ENCODE peak calls at places on chromosomes 1 and 21, in six cellular contexts. One of them, this sample, is unnamed.

GRCh38 chr1:82449671-82450070 is 648.9 kb downstream of the ADGRL2 start:
- DNase-seq in left lung: no peak
- DNase-seq in stomach: no peak
- DNase-seq in CD4-positive, alpha-beta T cell: no peak
- DNase-seq in psoas muscle: no peak
- DNase-seq in uterus: no peak
- DNase-seq in this sample: no peak

GRCh38 chr1:116268211-116268610 is 104.8 kb upstream of the ATP1A1 start:
- DNase-seq in left lung: no peak
- DNase-seq in stomach: peak
- DNase-seq in CD4-positive, alpha-beta T cell: peak
- DNase-seq in psoas muscle: peak
- DNase-seq in uterus: no peak
- DNase-seq in this sample: peak

GRCh38 chr1:228515200-228515834 is 28.1 kb downstream of the RNF187 start:
- DNase-seq in left lung: no peak
- DNase-seq in stomach: no peak
- DNase-seq in CD4-positive, alpha-beta T cell: no peak
- DNase-seq in psoas muscle: no peak
- DNase-seq in uterus: no peak
- DNase-seq in this sample: no peak

GRCh38 chr1:60265560-60266535 is 192.3 kb upstream of the C1orf87 start:
- DNase-seq in left lung: no peak
- DNase-seq in stomach: no peak
- DNase-seq in CD4-positive, alpha-beta T cell: no peak
- DNase-seq in psoas muscle: no peak
- DNase-seq in uterus: no peak
- DNase-seq in this sample: no peak

GRCh38 chr1:114154146-114154962 is 685 bp upstream of the SYT6 start:
- DNase-seq in left lung: no peak
- DNase-seq in stomach: no peak
- DNase-seq in CD4-positive, alpha-beta T cell: no peak
- DNase-seq in psoas muscle: peak
- DNase-seq in uterus: no peak
- DNase-seq in this sample: no peak

GRCh38 chr1:160708821-160709220 is 2.8 kb downstream of the CD48 start:
- DNase-seq in left lung: no peak
- DNase-seq in stomach: no peak
- DNase-seq in CD4-positive, alpha-beta T cell: no peak
- DNase-seq in psoas muscle: no peak
- DNase-seq in uterus: no peak
- DNase-seq in this sample: no peak

GRCh38 chr1:111202366-111202706 is 1.9 kb upstream of the DENND2D start:
- DNase-seq in left lung: no peak
- DNase-seq in stomach: peak
- DNase-seq in CD4-positive, alpha-beta T cell: no peak
- DNase-seq in psoas muscle: no peak
- DNase-seq in uterus: no peak
- DNase-seq in this sample: no peak

GRCh38 chr1:36730599-36730998 is 247.9 kb upstream of the CSF3R start:
- DNase-seq in left lung: no peak
- DNase-seq in stomach: no peak
- DNase-seq in CD4-positive, alpha-beta T cell: no peak
- DNase-seq in psoas muscle: no peak
- DNase-seq in uterus: no peak
- DNase-seq in this sample: no peak

GRCh38 chr1:165600793-165601192 is 30.2 kb upstream of the MGST3 start:
- DNase-seq in left lung: no peak
- DNase-seq in stomach: no peak
- DNase-seq in CD4-positive, alpha-beta T cell: no peak
- DNase-seq in psoas muscle: no peak
- DNase-seq in uterus: no peak
- DNase-seq in this sample: no peak

GRCh38 chr1:234649432-234650081 is 39.6 kb upstream of the IRF2BP2 start:
- DNase-seq in left lung: no peak
- DNase-seq in stomach: no peak
- DNase-seq in CD4-positive, alpha-beta T cell: no peak
- DNase-seq in psoas muscle: no peak
- DNase-seq in uterus: no peak
- DNase-seq in this sample: no peak

GRCh38 chr1:94541175-94542087 is at the start of gene F3:
- DNase-seq in left lung: peak
- DNase-seq in stomach: peak
- DNase-seq in CD4-positive, alpha-beta T cell: peak
- DNase-seq in psoas muscle: peak
- DNase-seq in uterus: peak
- DNase-seq in this sample: peak
- TF ChIP-seq CTCF in left lung: no peak
- TF ChIP-seq CTCF in stomach: no peak
- TF ChIP-seq CTCF in CD4-positive, alpha-beta T cell: no peak
- TF ChIP-seq CTCF in psoas muscle: no peak
- TF ChIP-seq CTCF in uterus: no peak
- TF ChIP-seq CTCF in this sample: no peak

GRCh38 chr1:53822931-53823330 is 15.2 kb downstream of the NDC1 start:
- DNase-seq in left lung: no peak
- DNase-seq in stomach: no peak
- DNase-seq in CD4-positive, alpha-beta T cell: no peak
- DNase-seq in psoas muscle: no peak
- DNase-seq in uterus: no peak
- DNase-seq in this sample: no peak

GRCh38 chr1:53825306-53825705 is 12.8 kb downstream of the NDC1 start:
- DNase-seq in left lung: no peak
- DNase-seq in stomach: no peak
- DNase-seq in CD4-positive, alpha-beta T cell: no peak
- DNase-seq in psoas muscle: no peak
- DNase-seq in uterus: no peak
- DNase-seq in this sample: no peak

GRCh38 chr1:53819387-53819786 is 18.7 kb downstream of the NDC1 start:
- DNase-seq in left lung: no peak
- DNase-seq in stomach: no peak
- DNase-seq in CD4-positive, alpha-beta T cell: no peak
- DNase-seq in psoas muscle: no peak
- DNase-seq in uterus: no peak
- DNase-seq in this sample: no peak

GRCh38 chr1:53826367-53826766 is 11.7 kb downstream of the NDC1 start:
- DNase-seq in left lung: no peak
- DNase-seq in stomach: no peak
- DNase-seq in CD4-positive, alpha-beta T cell: no peak
- DNase-seq in psoas muscle: no peak
- DNase-seq in uterus: no peak
- DNase-seq in this sample: no peak

DNA sequence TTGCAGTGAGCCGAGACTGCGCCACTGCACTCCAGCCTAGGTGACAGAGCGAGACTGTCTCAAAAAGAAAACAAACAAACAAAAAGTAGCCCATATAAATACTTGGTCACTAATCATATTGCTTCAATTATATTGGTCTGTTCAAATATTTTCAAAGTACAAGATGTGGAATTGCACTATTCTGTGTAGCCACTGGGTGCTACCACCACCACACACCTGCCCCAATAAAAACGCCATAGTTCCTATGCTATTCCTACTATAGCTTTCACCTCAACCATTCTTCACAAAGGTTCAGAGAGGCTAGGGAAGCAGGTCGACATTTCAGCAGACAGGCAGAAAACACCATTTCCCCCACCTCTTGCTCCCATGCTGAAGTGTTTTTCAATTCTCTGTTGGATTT is 16.7 kb downstream of the NDC1 start:
- DNase-seq in left lung: no peak
- DNase-seq in stomach: no peak
- DNase-seq in CD4-positive, alpha-beta T cell: no peak
- DNase-seq in psoas muscle: no peak
- DNase-seq in uterus: no peak
- DNase-seq in this sample: no peak
- TF ChIP-seq CTCF in left lung: no peak
- TF ChIP-seq CTCF in stomach: no peak
- TF ChIP-seq CTCF in CD4-positive, alpha-beta T cell: no peak
- TF ChIP-seq CTCF in psoas muscle: no peak
- TF ChIP-seq CTCF in uterus: no peak
- TF ChIP-seq CTCF in this sample: no peak

DNA sequence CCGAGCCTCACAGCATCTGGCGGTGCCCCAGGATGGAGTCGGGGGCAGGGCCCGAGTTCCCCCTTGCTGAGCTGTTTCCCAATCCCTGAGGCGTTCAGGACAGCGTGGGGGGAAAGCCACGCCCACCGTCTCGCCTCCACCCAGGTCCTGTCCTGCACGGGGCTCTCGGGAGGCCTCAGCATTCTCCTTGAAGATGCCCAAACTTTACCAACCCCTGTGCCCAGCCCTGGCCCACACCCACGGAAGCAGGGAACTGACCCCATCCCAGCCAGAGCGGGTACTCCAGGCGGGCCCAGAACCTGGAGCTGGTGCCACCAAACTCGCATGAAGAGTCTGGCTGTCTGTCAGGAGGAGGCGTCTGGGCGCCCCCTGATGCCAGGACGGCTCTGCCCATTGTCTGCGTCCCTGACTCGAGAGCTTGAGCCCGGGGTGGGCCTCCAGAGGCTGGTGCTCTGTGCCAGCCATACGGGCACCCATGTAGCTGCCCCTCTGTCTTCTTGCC is 35.3 kb upstream of the POFUT2 start:
- DNase-seq in left lung: no peak
- DNase-seq in stomach: no peak
- DNase-seq in CD4-positive, alpha-beta T cell: no peak
- DNase-seq in psoas muscle: peak
- DNase-seq in uterus: no peak
- DNase-seq in this sample: peak
- TF ChIP-seq CTCF in left lung: no peak
- TF ChIP-seq CTCF in stomach: no peak
- TF ChIP-seq CTCF in CD4-positive, alpha-beta T cell: no peak
- TF ChIP-seq CTCF in psoas muscle: no peak
- TF ChIP-seq CTCF in uterus: no peak
- TF ChIP-seq CTCF in this sample: no peak

GRCh38 chr1:151511636-151512215 is 539 bp downstream of the CGN start:
- DNase-seq in left lung: peak
- DNase-seq in stomach: peak
- DNase-seq in CD4-positive, alpha-beta T cell: peak
- DNase-seq in psoas muscle: no peak
- DNase-seq in uterus: no peak
- DNase-seq in this sample: peak
- TF ChIP-seq CTCF in left lung: no peak
- TF ChIP-seq CTCF in stomach: no peak
- TF ChIP-seq CTCF in CD4-positive, alpha-beta T cell: peak
- TF ChIP-seq CTCF in psoas muscle: no peak
- TF ChIP-seq CTCF in uterus: no peak
- TF ChIP-seq CTCF in this sample: peak

DNA sequence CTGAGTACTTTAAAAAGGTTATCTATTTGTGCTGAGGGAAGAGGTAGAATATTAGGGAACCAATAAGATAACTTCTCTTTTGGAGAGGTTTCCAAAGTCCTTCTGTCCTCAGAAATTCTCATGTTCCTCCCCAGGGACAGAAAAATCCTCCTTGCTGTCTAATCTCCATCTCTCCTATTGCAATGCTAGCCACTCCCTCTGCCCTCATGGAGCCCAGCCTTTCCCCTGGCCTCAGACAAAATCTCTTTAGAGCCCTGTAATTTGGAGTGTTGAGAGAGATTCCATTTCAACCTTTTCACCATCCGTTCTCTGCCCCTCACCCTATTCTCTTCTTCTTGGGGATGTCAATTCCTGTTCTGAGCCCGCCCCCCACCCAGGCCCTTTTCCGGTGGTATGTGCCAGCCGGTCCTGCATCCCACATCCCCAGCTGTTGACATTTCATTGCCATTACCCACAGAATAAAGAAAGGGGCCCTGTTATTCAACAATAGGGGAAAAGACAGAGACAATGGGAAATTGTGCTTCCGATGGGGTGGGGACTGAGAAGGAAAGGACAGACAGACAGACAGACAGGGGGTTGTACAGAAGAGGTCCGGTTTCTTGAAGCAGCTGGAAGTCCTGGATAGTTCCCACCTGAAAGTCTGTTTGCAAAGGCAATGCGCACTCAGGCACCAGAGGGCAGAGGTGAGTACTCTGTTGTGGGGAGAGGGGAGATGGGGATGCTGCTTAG is at the start of gene HAPLN2:
- DNase-seq in left lung: no peak
- DNase-seq in stomach: no peak
- DNase-seq in CD4-positive, alpha-beta T cell: no peak
- DNase-seq in psoas muscle: no peak
- DNase-seq in uterus: no peak
- DNase-seq in this sample: no peak
- TF ChIP-seq CTCF in left lung: no peak
- TF ChIP-seq CTCF in stomach: no peak
- TF ChIP-seq CTCF in CD4-positive, alpha-beta T cell: peak
- TF ChIP-seq CTCF in psoas muscle: peak
- TF ChIP-seq CTCF in uterus: no peak
- TF ChIP-seq CTCF in this sample: peak

GRCh38 chr1:181497870-181498269 is 14.6 kb downstream of the CACNA1E start:
- DNase-seq in left lung: no peak
- DNase-seq in stomach: no peak
- DNase-seq in CD4-positive, alpha-beta T cell: no peak
- DNase-seq in psoas muscle: no peak
- DNase-seq in uterus: no peak
- DNase-seq in this sample: no peak
- TF ChIP-seq CTCF in left lung: no peak
- TF ChIP-seq CTCF in stomach: no peak
- TF ChIP-seq CTCF in CD4-positive, alpha-beta T cell: no peak
- TF ChIP-seq CTCF in psoas muscle: no peak
- TF ChIP-seq CTCF in uterus: no peak
- TF ChIP-seq CTCF in this sample: no peak

DNA sequence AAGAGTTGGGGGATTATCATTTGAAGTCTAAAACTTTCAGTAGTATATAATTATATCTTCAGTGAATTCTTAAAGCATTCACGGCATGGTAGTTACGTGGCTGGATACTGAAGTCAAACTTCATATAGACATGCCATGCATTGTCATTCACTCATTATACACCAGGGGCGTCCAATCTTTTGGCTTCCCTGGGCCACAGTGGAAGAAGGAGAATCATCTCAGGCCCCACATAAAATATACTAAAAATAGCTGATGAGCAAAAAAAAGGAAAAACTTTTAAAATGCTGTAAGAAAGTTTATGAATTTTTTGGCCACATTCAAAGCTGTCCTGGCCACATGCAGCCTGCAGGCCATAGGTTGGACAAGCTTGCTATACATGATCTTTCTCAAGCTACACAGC is 43.8 kb downstream of the DENND1B start:
- DNase-seq in left lung: no peak
- DNase-seq in stomach: no peak
- DNase-seq in CD4-positive, alpha-beta T cell: no peak
- DNase-seq in psoas muscle: no peak
- DNase-seq in uterus: no peak
- DNase-seq in this sample: no peak
- TF ChIP-seq CTCF in left lung: no peak
- TF ChIP-seq CTCF in stomach: no peak
- TF ChIP-seq CTCF in CD4-positive, alpha-beta T cell: no peak
- TF ChIP-seq CTCF in psoas muscle: no peak
- TF ChIP-seq CTCF in uterus: no peak
- TF ChIP-seq CTCF in this sample: no peak

GRCh38 chr1:17696417-17697301 is 58.5 kb upstream of the ACTL8 start:
- DNase-seq in left lung: no peak
- DNase-seq in stomach: no peak
- DNase-seq in CD4-positive, alpha-beta T cell: no peak
- DNase-seq in psoas muscle: no peak
- DNase-seq in uterus: peak
- DNase-seq in this sample: no peak
- TF ChIP-seq CTCF in left lung: no peak
- TF ChIP-seq CTCF in stomach: peak
- TF ChIP-seq CTCF in CD4-positive, alpha-beta T cell: no peak
- TF ChIP-seq CTCF in psoas muscle: no peak
- TF ChIP-seq CTCF in uterus: peak
- TF ChIP-seq CTCF in this sample: peak